ENCODE peak calls at places on chromosome 7, in eight cellular contexts. N, E, H, B, F, X, K and L are unnamed samples.

GRCh38 chr7:31192996-31193395 is 140.9 kb downstream of the ADCYAP1R1 start:
- DNase-seq in K (peak; percentile 70), B (no peak), E (peak; percentile 62), X (peak; percentile 81), H (no peak), F (no peak), N (peak; percentile 40), L (peak; percentile 52)

GRCh38 chr7:141387521-141388217 is 163.5 kb upstream of the AGK start:
- DNase-seq in F (no peak), B (no peak), H (no peak), K (no peak), N (no peak), E (no peak), X (peak; percentile 38), L (no peak)

GRCh38 chr7:16916111-16916639 is 34.4 kb upstream of the AGR3 start:
- DNase-seq in K (peak; percentile 68), H (no peak), N (no peak), X (no peak), F (no peak), B (no peak), E (no peak), L (no peak)

GRCh38 chr7:127786184-127786583 is 134.2 kb downstream of the SND1 start:
- DNase-seq in B (no peak), N (no peak), H (no peak), X (no peak), E (no peak), F (no peak), K (no peak), L (no peak)

GRCh38 chr7:1767524-1767923 is 97.4 kb downstream of the ELFN1 start:
- DNase-seq in X (no peak), F (no peak), E (no peak), K (no peak), N (no peak), H (no peak), B (no peak), L (no peak)

GRCh38 chr7:15508258-15508657 is 53.6 kb downstream of the AGMO start:
- DNase-seq in K (no peak), E (no peak), N (no peak), X (no peak), B (no peak), H (no peak), F (no peak), L (no peak)

GRCh38 chr7:8263048-8263447 is 1.1 kb upstream of the ICA1 start:
- DNase-seq in E (no peak), F (no peak), K (no peak), X (no peak), H (no peak), B (no peak), N (no peak), L (no peak)

GRCh38 chr7:103031781-103032180 is 42.8 kb downstream of the FBXL13 start:
- DNase-seq in N (no peak), E (no peak), B (no peak), H (no peak), K (no peak), F (no peak), X (no peak), L (no peak)

GRCh38 chr7:132743974-132744373 is 167.7 kb upstream of the PLXNA4 start:
- DNase-seq in H (no peak), F (no peak), E (no peak), X (no peak), N (no peak), K (no peak), B (no peak), L (no peak)

GRCh38 chr7:127997226-127997922 is 33.9 kb downstream of the LRRC4 start:
- DNase-seq in K (peak; percentile 55), X (no peak), B (no peak), E (no peak), H (no peak), N (no peak), F (no peak), L (no peak)

GRCh38 chr7:79897166-79897565 is 237.5 kb upstream of the GNAI1 start:
- DNase-seq in K (no peak), F (no peak), H (no peak), E (no peak), N (no peak), X (no peak), B (no peak), L (no peak)

GRCh38 chr7:4175346-4175973 is 506.6 kb upstream of the FOXK1 start:
- DNase-seq in N (no peak), E (no peak), K (no peak), X (no peak), H (no peak), B (no peak), F (no peak), L (no peak)

GRCh38 chr7:138538518-138538917 is 78.5 kb downstream of the TRIM24 start:
- DNase-seq in N (no peak), H (no peak), B (no peak), E (no peak), K (no peak), F (no peak), X (no peak), L (no peak)

GRCh38 chr7:296546-296945 is 6.6 kb downstream of the FOXL3 start:
- DNase-seq in F (no peak), H (no peak), K (no peak), B (no peak), N (no peak), X (no peak), E (no peak), L (no peak)

GRCh38 chr7:28423919-28424514 is 11.7 kb downstream of the CREB5 start:
- DNase-seq in E (no peak), F (no peak), H (no peak), B (no peak), K (no peak), X (no peak), N (no peak), L (no peak)

GRCh38 chr7:97298561-97298960 is 181.1 kb downstream of the SDHAF3 start:
- DNase-seq in H (no peak), B (no peak), F (no peak), K (no peak), E (no peak), X (no peak), N (no peak), L (no peak)

GRCh38 chr7:158303121-158303520 is 284.5 kb downstream of the PTPRN2 start:
- DNase-seq in E (no peak), F (no peak), H (no peak), K (no peak), X (no peak), B (no peak), N (no peak), L (no peak)

GRCh38 chr7:152663926-152664325 is 12.0 kb downstream of the XRCC2 start:
- DNase-seq in N (no peak), B (no peak), E (no peak), K (no peak), X (no peak), H (no peak), F (no peak), L (no peak)

GRCh38 chr7:978416-979091 is 3.2 kb upstream of the COX19 start:
- DNase-seq in X (no peak), B (no peak), F (no peak), E (no peak), N (no peak), K (no peak), H (no peak), L (no peak)

GRCh38 chr7:154837622-154838021 is 165.3 kb downstream of the PAXIP1 start:
- DNase-seq in K (no peak), H (no peak), N (no peak), F (no peak), B (no peak), E (no peak), X (no peak), L (no peak)

GRCh38 chr7:48471206-48471605 is 299.9 kb downstream of the ABCA13 start:
- DNase-seq in F (no peak), X (no peak), H (no peak), N (no peak), B (no peak), E (no peak), K (no peak), L (no peak)

GRCh38 chr7:4633012-4633411 is 49.1 kb upstream of the FOXK1 start:
- DNase-seq in B (no peak), N (no peak), E (no peak), H (no peak), F (no peak), X (no peak), K (peak; percentile 56), L (no peak)

GRCh38 chr7:118771672-118772071 is 547.2 kb downstream of the ANKRD7 start:
- DNase-seq in K (no peak), H (no peak), N (no peak), X (no peak), F (no peak), E (no peak), B (no peak), L (no peak)

GRCh38 chr7:73451780-73452398 is 18.3 kb downstream of the FZD9 start:
- DNase-seq in F (no peak), X (no peak), K (peak; percentile 72), E (no peak), H (no peak), B (peak; percentile 56), N (no peak), L (no peak)

GRCh38 chr7:91266067-91266930 is 2.1 kb downstream of the FZD1 start:
- DNase-seq in K (no peak), F (no peak), B (no peak), X (no peak), H (no peak), N (no peak), E (no peak), L (peak; percentile 43)

GRCh38 chr7:82050134-82050533 is 280.3 kb upstream of the HGF start:
- DNase-seq in N (peak; percentile 15), B (peak; percentile 24), K (peak; percentile 79), E (no peak), H (no peak), X (no peak), F (no peak), L (no peak)

GRCh38 chr7:2508327-2509231 is 11.0 kb upstream of the LFNG start:
- DNase-seq in H (no peak), E (no peak), K (no peak), N (peak; percentile 67), F (peak; percentile 84), X (no peak), B (peak; percentile 36), L (no peak)

GRCh38 chr7:8204674-8205377 is 57.1 kb downstream of the ICA1 start:
- DNase-seq in F (no peak), H (no peak), E (no peak), K (no peak), B (no peak), X (no peak), N (no peak), L (no peak)

GRCh38 chr7:121202125-121202524 is 126.7 kb upstream of the WNT16 start:
- DNase-seq in B (no peak), F (no peak), X (no peak), E (no peak), H (no peak), N (no peak), K (no peak), L (no peak)

GRCh38 chr7:19982841-19983835 is 209.7 kb upstream of the TMEM196 start:
- DNase-seq in F (no peak), H (no peak), N (peak; percentile 39), B (no peak), K (peak; percentile 63), X (no peak), E (no peak), L (no peak)

GRCh38 chr7:84123903-84124573 is 70.6 kb downstream of the SEMA3A start:
- DNase-seq in K (no peak), B (no peak), N (no peak), E (no peak), F (no peak), X (no peak), H (no peak), L (no peak)

GRCh38 chr7:8184241-8184640 is 77.7 kb downstream of the ICA1 start:
- DNase-seq in N (no peak), K (no peak), X (no peak), E (no peak), F (no peak), B (no peak), H (no peak), L (no peak)